ENCODE peak calls at places on chromosomes 12 and 14, in eight cellular contexts. I is NCI-H1694; S is lower lobe of right lung; H is neuronal stem cell; U is effector memory CD8-positive, alpha-beta T cell; Y is HFF-Myc; A is WTC11; T is activated CD4-positive, alpha-beta T cell treated with anti-CD3 and anti-CD28 coated beads, Interleukin-2, amount 10 ng/mL, durations not matched to agents 7 days and 5 days. G is an unnamed sample.

GRCh38 chr12:4225571-4225970 is 48.0 kb upstream of the CCND2 start:
- DNase-seq in I (no peak), S (no peak), H (no peak), U (no peak), Y (no peak), A (no peak), T (no peak), G (no peak)

GRCh38 chr12:111446631-111447570 is 41.2 kb downstream of the SH2B3 start:
- DNase-seq in I (no peak), S (no peak), H (no peak), U (no peak), Y (no peak), A (no peak), T (no peak), G (no peak)

GRCh38 chr12:111011999-111012600 is 91.7 kb upstream of the MYL2 start:
- DNase-seq in I (no peak), S (no peak), H (no peak), U (no peak), Y (no peak), A (no peak), T (no peak), G (no peak)

GRCh38 chr12:52715416-52715815 is 12.1 kb upstream of the KRT77 start:
- DNase-seq in I (no peak), S (peak), H (no peak), U (no peak), Y (no peak), A (peak), T (no peak), G (peak)

GRCh38 chr14:61638595-61639391 is 56.5 kb upstream of the HIF1A start:
- DNase-seq in I (no peak), S (no peak), H (no peak), U (no peak), Y (no peak), A (no peak), T (no peak), G (no peak)

GRCh38 chr14:88518592-88519512 is 36.0 kb downstream of the PTPN21 start:
- DNase-seq in I (no peak), S (no peak), H (no peak), U (no peak), Y (peak), A (no peak), T (no peak), G (no peak)

GRCh38 chr12:68918960-68919359 is 14.0 kb downstream of the CPM start:
- DNase-seq in I (no peak), S (no peak), H (no peak), U (no peak), Y (no peak), A (no peak), T (no peak), G (no peak)

GRCh38 chr14:94562019-94562418 is 777 bp downstream of the SERPINA4 start:
- DNase-seq in I (no peak), S (peak), H (no peak), U (no peak), Y (no peak), A (no peak), T (no peak), G (no peak)

GRCh38 chr12:49092816-49093406 is 1.7 kb downstream of the DHH start:
- DNase-seq in I (no peak), S (no peak), H (no peak), U (no peak), Y (no peak), A (no peak), T (no peak), G (peak)

GRCh38 chr12:74021937-74022336 is 515.7 kb upstream of the ATXN7L3B start:
- DNase-seq in I (no peak), S (peak), H (peak), U (no peak), Y (peak), A (peak), T (no peak), G (no peak)

GRCh38 chr12:102474438-102475064 is 5.8 kb downstream of the IGF1 start:
- DNase-seq in I (no peak), S (no peak), H (no peak), U (no peak), Y (no peak), A (no peak), T (peak), G (no peak)

GRCh38 chr12:7269273-7269672 is 34.6 kb upstream of the ACSM4 start:
- DNase-seq in I (no peak), S (no peak), H (no peak), U (no peak), Y (no peak), A (no peak), T (no peak), G (no peak)

GRCh38 chr12:69484428-69484827 is 14.2 kb downstream of the FRS2 start:
- DNase-seq in I (no peak), S (no peak), H (no peak), U (no peak), Y (no peak), A (no peak), T (no peak), G (no peak)

GRCh38 chr12:108495054-108495453 is 20.0 kb upstream of the FICD start:
- DNase-seq in I (peak), S (no peak), H (peak), U (no peak), Y (no peak), A (peak), T (peak), G (no peak)

GRCh38 chr14:30541318-30541717 is 17.6 kb upstream of the G2E3 start:
- DNase-seq in I (no peak), S (no peak), H (no peak), U (no peak), Y (no peak), A (no peak), T (no peak), G (no peak)

GRCh38 chr14:39431416-39432178 is 636 bp downstream of the FBXO33 start:
- DNase-seq in I (no peak), S (peak), H (peak), U (peak), Y (no peak), A (peak), T (peak), G (peak)

GRCh38 chr14:49598182-49598478 is 610 bp upstream of the LRR1 start:
- DNase-seq in I (no peak), S (no peak), H (no peak), U (no peak), Y (no peak), A (no peak), T (no peak), G (no peak)

GRCh38 chr14:100223332-100224171 is 15.4 kb upstream of the YY1 start:
- DNase-seq in I (no peak), S (no peak), H (no peak), U (no peak), Y (no peak), A (no peak), T (no peak), G (peak)

GRCh38 chr12:52891044-52891443 is 13.8 kb downstream of the KRT8 start:
- DNase-seq in I (no peak), S (no peak), H (no peak), U (no peak), Y (no peak), A (no peak), T (no peak), G (no peak)

GRCh38 chr12:29159690-29160089 is 10.6 kb downstream of the FAR2 start:
- DNase-seq in I (no peak), S (no peak), H (no peak), U (no peak), Y (no peak), A (no peak), T (no peak), G (no peak)

GRCh38 chr14:100721568-100721967 is 5.1 kb upstream of the DLK1 start:
- DNase-seq in I (no peak), S (no peak), H (no peak), U (no peak), Y (no peak), A (no peak), T (no peak), G (no peak)

GRCh38 chr12:34601689-34602088 is 579.4 kb downstream of the ALG10 start:
- DNase-seq in I (no peak), S (peak), H (no peak), U (no peak), Y (no peak), A (no peak), T (no peak), G (peak)

GRCh38 chr14:30277268-30277667 is 281.7 kb upstream of the G2E3 start:
- DNase-seq in I (no peak), S (no peak), H (no peak), U (no peak), Y (no peak), A (no peak), T (no peak), G (no peak)

GRCh38 chr14:27730204-27730603 is 1036.4 kb upstream of the FOXG1 start:
- DNase-seq in I (no peak), S (no peak), H (no peak), U (no peak), Y (no peak), A (no peak), T (no peak), G (no peak)

GRCh38 chr12:108129017-108129812 is at the start of gene WSCD2:
- DNase-seq in I (peak), S (peak), H (peak), U (no peak), Y (no peak), A (peak), T (peak), G (no peak)

GRCh38 chr12:54030889-54031860 is 1.7 kb upstream of the HOXC5 start:
- DNase-seq in I (no peak), S (no peak), H (no peak), U (no peak), Y (no peak), A (no peak), T (no peak), G (peak)

GRCh38 chr12:92827836-92828431 is 101.2 kb downstream of the EEA1 start:
- DNase-seq in I (peak), S (no peak), H (peak), U (peak), Y (peak), A (peak), T (peak), G (no peak)

GRCh38 chr12:123064885-123065619 is 84.6 kb downstream of the ARL6IP4 start:
- DNase-seq in I (no peak), S (no peak), H (no peak), U (no peak), Y (no peak), A (no peak), T (no peak), G (no peak)

GRCh38 chr12:122067966-122068365 is 10.6 kb upstream of the MLXIP start:
- DNase-seq in I (no peak), S (no peak), H (no peak), U (peak), Y (no peak), A (no peak), T (peak), G (no peak)